ENCODE peak calls at places on chromosomes 3 and 15, in nine cellular contexts. Z, Y, T, R, S, Q, O, M and E are unnamed samples.

GRCh38 chr3:157248590-157249425 is 88.9 kb upstream of the CCNL1 start:
- DNase-seq in Z (peak; percentile 92), Y (no peak), T (no peak), R (peak; percentile 34), S (peak; percentile 94), Q (no peak), O (no peak), M (no peak), E (no peak)

GRCh38 chr3:47430606-47431005 is 45.1 kb downstream of the SCAP start:
- DNase-seq in Z (no peak), Y (no peak), T (no peak), R (no peak), S (no peak), Q (no peak), O (no peak), M (no peak), E (no peak)

GRCh38 chr3:713225-713624 is 379.6 kb upstream of the CNTN6 start:
- DNase-seq in Z (peak; percentile 55), Y (no peak), T (no peak), R (no peak), S (no peak), Q (no peak), O (no peak), M (no peak), E (no peak)

GRCh38 chr15:100733088-100733487 is 130.7 kb downstream of the ASB7 start:
- DNase-seq in Z (peak; percentile 65), Y (no peak), T (no peak), R (no peak), S (peak; percentile 28), Q (no peak), O (no peak), M (no peak), E (no peak)

GRCh38 chr3:21665444-21665843 is 85.6 kb downstream of the ZNF385D start:
- DNase-seq in Z (peak; percentile 68), Y (peak; percentile 44), T (no peak), R (no peak), S (no peak), Q (no peak), O (no peak), M (no peak), E (no peak)

GRCh38 chr3:71493372-71493771 is 90.2 kb downstream of the FOXP1 start:
- DNase-seq in Z (no peak), Y (no peak), T (no peak), R (no peak), S (no peak), Q (no peak), O (no peak), M (no peak), E (peak; percentile 17)

GRCh38 chr3:137075020-137075419 is 117.2 kb downstream of the IL20RB start:
- DNase-seq in Z (no peak), Y (no peak), T (no peak), R (no peak), S (no peak), Q (no peak), O (no peak), M (no peak), E (no peak)

GRCh38 chr3:14883226-14883625 is 64.2 kb upstream of the NR2C2 start:
- DNase-seq in Z (no peak), Y (no peak), T (no peak), R (no peak), S (no peak), Q (no peak), O (no peak), M (no peak), E (no peak)

GRCh38 chr3:186974824-186975281 is 44.5 kb downstream of the ST6GAL1 start:
- DNase-seq in Z (no peak), Y (no peak), T (no peak), R (no peak), S (no peak), Q (no peak), O (no peak), M (no peak), E (no peak)

GRCh38 chr3:103446958-103447357 is 1012.1 kb downstream of the ZPLD1 start:
- DNase-seq in Z (no peak), Y (no peak), T (no peak), R (no peak), S (no peak), Q (no peak), O (no peak), M (no peak), E (no peak)
- TF ChIP-seq CTCF in Z (no peak), Y (no peak), T (no peak), R (no peak), S (no peak), Q (no peak), O (no peak), M (no peak), E (no peak)

GRCh38 chr3:53811143-53811915 is 34.9 kb downstream of the CHDH start:
- DNase-seq in Z (no peak), Y (no peak), T (no peak), R (no peak), S (no peak), Q (no peak), O (no peak), M (no peak), E (no peak)
- H3K27me3 ChIP-seq in Z (peaks cover 57% of the 10 kb centered on the region), Y (no peaks in the 10 kb centered on the region), T (no peaks in the 10 kb centered on the region), R (no peaks in the 10 kb centered on the region), S (peaks cover 9% of the 10 kb centered on the region), Q (no peaks in the 10 kb centered on the region), O (no peaks in the 10 kb centered on the region), M (no peaks in the 10 kb centered on the region), E (no peaks in the 10 kb centered on the region)

GRCh38 chr3:76724075-76724474 is 315.8 kb upstream of the ROBO2 start:
- DNase-seq in Z (no peak), Y (no peak), T (no peak), R (no peak), S (no peak), Q (no peak), O (no peak), M (no peak), E (no peak)

GRCh38 chr3:76723366-76723765 is 316.5 kb upstream of the ROBO2 start:
- DNase-seq in Z (no peak), Y (no peak), T (no peak), R (no peak), S (no peak), Q (no peak), O (no peak), M (no peak), E (no peak)

GRCh38 chr3:76726034-76726433 is 313.9 kb upstream of the ROBO2 start:
- DNase-seq in Z (no peak), Y (no peak), T (no peak), R (no peak), S (no peak), Q (no peak), O (no peak), M (no peak), E (no peak)

GRCh38 chr3:76728411-76728810 is 311.5 kb upstream of the ROBO2 start:
- DNase-seq in Z (peak; percentile 2), Y (no peak), T (no peak), R (no peak), S (no peak), Q (no peak), O (no peak), M (no peak), E (no peak)

DNA sequence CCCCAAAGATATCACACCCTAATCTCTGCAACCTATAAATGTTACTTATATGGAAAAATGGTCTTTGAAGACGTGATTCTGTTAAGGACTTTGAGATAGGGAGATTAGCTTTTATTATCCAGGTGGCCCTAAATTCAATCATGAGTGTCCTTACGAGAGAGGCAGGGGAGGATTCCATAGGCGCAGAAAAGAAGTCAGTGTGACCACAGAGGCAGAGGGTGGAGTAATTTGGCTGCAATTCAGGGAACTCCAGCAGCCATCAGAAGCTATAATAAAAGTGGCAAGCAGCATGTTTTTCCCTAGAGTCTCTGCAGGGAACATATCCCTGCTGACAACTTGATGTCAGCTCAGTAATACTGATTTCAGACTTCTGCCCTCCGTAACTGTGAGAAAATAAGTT is 315.2 kb upstream of the ROBO2 start:
- DNase-seq in Z (no peak), Y (no peak), T (no peak), R (no peak), S (no peak), Q (no peak), O (no peak), M (no peak), E (no peak)
- TF ChIP-seq CTCF in Z (no peak), Y (no peak), T (no peak), R (no peak), S (no peak), Q (no peak), O (no peak), M (no peak), E (no peak)

GRCh38 chr15:63040509-63040908 is 2.0 kb upstream of the TPM1 start:
- DNase-seq in Z (no peak), Y (no peak), T (no peak), R (no peak), S (no peak), Q (no peak), O (no peak), M (no peak), E (no peak)
- H3K27me3 ChIP-seq in Z (no peaks in the 10 kb centered on the region), Y (no peaks in the 10 kb centered on the region), T (no peaks in the 10 kb centered on the region), R (no peaks in the 10 kb centered on the region), S (no peaks in the 10 kb centered on the region), Q (peaks cover 41% of the 10 kb centered on the region), O (no peaks in the 10 kb centered on the region), M (no peaks in the 10 kb centered on the region), E (peaks cover 24% of the 10 kb centered on the region)